ENCODE peak calls at places on chromosomes 3 and 15, in four cellular contexts. Q, N, I and B are unnamed samples.

GRCh38 chr3:87006844-87007439 is 16.0 kb upstream of the VGLL3 start:
- DNase-seq in Q (no peak), N (no peak), I (no peak), B (no peak)

GRCh38 chr3:107679911-107680310 is 157.1 kb downstream of the BBX start:
- DNase-seq in Q (no peak), N (no peak), I (no peak), B (no peak)

GRCh38 chr3:149586871-149587270 is 71.0 kb downstream of the WWTR1 start:
- DNase-seq in N (no peak), Q (no peak), I (no peak), B (no peak)

GRCh38 chr3:197997936-197998335 is 37.9 kb downstream of the LMLN start:
- DNase-seq in I (no peak), N (no peak), Q (no peak), B (no peak)

GRCh38 chr15:96428742-96429141 is 98.2 kb downstream of the NR2F2 start:
- DNase-seq in Q (no peak), N (no peak), I (no peak), B (no peak)

GRCh38 chr3:194572131-194572789 is 61.0 kb downstream of the TMEM44 start:
- DNase-seq in N (peak; percentile 59), I (no peak), Q (no peak), B (no peak)

GRCh38 chr3:7285502-7285901 is 424.6 kb downstream of the GRM7 start:
- DNase-seq in Q (no peak), N (no peak), I (no peak), B (no peak)

GRCh38 chr15:82907350-82907749 is 45.2 kb downstream of the HOMER2 start:
- DNase-seq in I (no peak), N (no peak), Q (no peak), B (no peak)

GRCh38 chr3:124878561-124879394 is 8.4 kb downstream of the ITGB5 start:
- DNase-seq in N (no peak), I (no peak), Q (no peak), B (no peak)

GRCh38 chr3:108510496-108510895 is at the start of gene MYH15:
- DNase-seq in N (no peak), Q (no peak), I (no peak), B (no peak)

GRCh38 chr3:35633332-35634124 is 5.8 kb upstream of the ARPP21 start:
- DNase-seq in I (no peak), N (no peak), Q (no peak), B (no peak)

GRCh38 chr3:37752661-37753055 is 109.0 kb upstream of the CTDSPL start:
- DNase-seq in N (no peak), I (no peak), Q (no peak), B (no peak)

GRCh38 chr15:74127954-74128784 is 2.2 kb upstream of the ISLR2 start:
- DNase-seq in Q (no peak), N (peak; percentile 53), I (no peak), B (no peak)

GRCh38 chr15:90174140-90174891 is 26.8 kb upstream of the SEMA4B start:
- DNase-seq in Q (peak; percentile 92), N (peak; percentile 20), I (no peak), B (peak; percentile 91)

GRCh38 chr15:40108061-40108854 is 421 bp downstream of the BMF start:
- DNase-seq in I (no peak), N (peak; percentile 51), Q (no peak), B (no peak)

GRCh38 chr3:130260821-130261402 is 84.6 kb upstream of the COL6A5 start:
- DNase-seq in N (no peak), Q (no peak), I (no peak), B (no peak)

GRCh38 chr15:51724199-51724598 is 13.3 kb downstream of the LYSMD2 start:
- DNase-seq in I (no peak), Q (no peak), N (no peak), B (no peak)

GRCh38 chr3:100710355-100711198 is 1.3 kb downstream of the TFG start:
- DNase-seq in Q (no peak), I (peak; percentile 50), N (peak; percentile 70), B (no peak)

GRCh38 chr3:172102883-172103310 is 63.5 kb downstream of the FNDC3B start:
- DNase-seq in N (no peak), Q (no peak), I (no peak), B (no peak)

GRCh38 chr15:70406624-70407390 is 309.1 kb upstream of the TLE3 start:
- DNase-seq in I (no peak), N (no peak), Q (no peak), B (no peak)

GRCh38 chr15:77393471-77393840 is 26.4 kb downstream of the PEAK1 start:
- DNase-seq in Q (no peak), N (no peak), I (no peak), B (no peak)

GRCh38 chr15:56608140-56608778 is 125.0 kb downstream of the ZNF280D start:
- DNase-seq in I (no peak), N (no peak), Q (no peak), B (no peak)

GRCh38 chr3:128254066-128254590 is 100.8 kb downstream of the EEFSEC start:
- DNase-seq in I (no peak), N (no peak), Q (no peak), B (no peak)

GRCh38 chr3:136576279-136577009 is 175.7 kb downstream of the STAG1 start:
- DNase-seq in Q (no peak), I (no peak), N (no peak), B (no peak)

GRCh38 chr3:156535162-156535627 is 19.7 kb downstream of the SSR3 start:
- DNase-seq in N (peak; percentile 54), Q (peak; percentile 79), I (no peak), B (no peak)

GRCh38 chr3:77038928-77039605 is 832 bp upstream of the ROBO2 start:
- DNase-seq in N (peak; percentile 59), Q (no peak), I (no peak), B (no peak)

GRCh38 chr3:119018690-119019463 is 15.8 kb downstream of the IGSF11 start:
- DNase-seq in I (no peak), N (no peak), Q (peak; percentile 83), B (peak; percentile 54)

GRCh38 chr15:95922431-95922830 is 408.1 kb upstream of the NR2F2 start:
- DNase-seq in Q (no peak), N (no peak), I (no peak), B (no peak)

GRCh38 chr3:27326211-27326948 is 42.8 kb downstream of the NEK10 start:
- DNase-seq in I (no peak), N (no peak), Q (no peak), B (no peak)

GRCh38 chr3:36923981-36924747 is 20.7 kb downstream of the TRANK1 start:
- DNase-seq in N (peak; percentile 49), Q (no peak), I (no peak), B (no peak)

GRCh38 chr3:28328188-28329151 is 20.1 kb upstream of the ZCWPW2 start:
- DNase-seq in I (no peak), Q (no peak), N (peak; percentile 51), B (no peak)

GRCh38 chr3:197959500-197959890 is 522 bp upstream of the LMLN start:
- DNase-seq in N (no peak), I (no peak), Q (no peak), B (no peak)

GRCh38 chr15:53746101-53746500 is 13.4 kb downstream of the WDR72 start:
- DNase-seq in I (no peak), N (no peak), Q (no peak), B (no peak)

GRCh38 chr3:12328132-12328915 is 39.5 kb downstream of the PPARG start:
- DNase-seq in I (no peak), Q (no peak), N (no peak), B (no peak)

GRCh38 chr3:30646181-30646876 is 39.9 kb downstream of the TGFBR2 start:
- DNase-seq in I (no peak), N (no peak), Q (no peak), B (no peak)

GRCh38 chr3:49689046-49689886 is at the start of the genes MST1 and RNF123:
- DNase-seq in I (peak; percentile 88), N (peak; percentile 95), Q (peak; percentile 80), B (peak; percentile 61)

GRCh38 chr15:89401636-89402252 is 67.1 kb upstream of the POLG start:
- DNase-seq in Q (no peak), N (no peak), I (no peak), B (no peak)

GRCh38 chr3:173109143-173109542 is 31.9 kb downstream of the SPATA16 start:
- DNase-seq in Q (no peak), I (no peak), N (no peak), B (no peak)

GRCh38 chr3:183156266-183156665 is 6.3 kb downstream of the LAMP3 start:
- DNase-seq in Q (no peak), I (no peak), N (no peak), B (no peak)

GRCh38 chr3:51975857-51976549 is 1.1 kb downstream of the ABHD14A start:
- DNase-seq in Q (peak; percentile 93), N (peak; percentile 76), I (no peak), B (peak; percentile 60)

GRCh38 chr3:184174278-184174645 is 393 bp upstream of the AP2M1 start:
- DNase-seq in I (no peak), N (no peak), Q (no peak), B (no peak)
- H3K27ac ChIP-seq in I (no peak overlapping the region), N (peak overlapping the region; percentile 84), Q (peak overlapping the region; percentile 87), B (peak overlapping the region; percentile 40)

DNA sequence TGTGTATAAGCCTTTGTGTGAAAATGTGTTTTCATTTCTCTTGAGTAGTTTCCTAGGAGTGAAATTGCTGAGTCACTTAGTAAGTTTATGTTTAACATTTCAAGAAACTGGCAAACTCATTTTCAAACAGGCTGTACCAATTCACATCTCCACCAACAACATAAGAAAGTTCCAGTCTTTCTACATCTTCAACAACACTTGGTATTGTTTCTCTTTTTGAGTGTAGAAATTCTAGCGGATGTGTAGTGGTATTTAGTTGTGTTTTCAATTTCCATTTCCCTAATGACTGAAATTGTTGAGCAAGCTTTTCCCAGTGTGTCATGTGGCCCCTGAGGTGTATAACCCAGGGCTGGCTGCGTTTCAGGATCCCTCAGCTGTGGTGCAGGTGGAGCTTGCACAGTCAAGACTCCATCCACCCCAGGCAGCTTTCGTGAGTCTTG is 258.5 kb downstream of the PDCD6IP start:
- DNase-seq in N (no peak), Q (no peak), I (no peak), B (no peak)
- H3K27ac ChIP-seq in N (no peak overlapping the region), Q (no peak overlapping the region), I (no peak overlapping the region), B (no peak overlapping the region)

GRCh38 chr3:126211569-126211968 is 31.2 kb upstream of the ALDH1L1 start:
- DNase-seq in N (no peak), Q (no peak), I (no peak), B (no peak)

GRCh38 chr3:126212250-126212628 is 31.9 kb upstream of the ALDH1L1 start:
- DNase-seq in Q (no peak), I (no peak), N (no peak), B (no peak)

GRCh38 chr3:126216416-126216815 is 36.0 kb upstream of the ALDH1L1 start:
- DNase-seq in Q (no peak), N (no peak), I (no peak), B (no peak)

GRCh38 chr3:126212629-126213375 is 32.4 kb upstream of the ALDH1L1 start:
- DNase-seq in I (no peak), Q (no peak), N (peak; percentile 77), B (no peak)

GRCh38 chr3:126213376-126214044 is 33.1 kb upstream of the ALDH1L1 start:
- DNase-seq in Q (no peak), N (peak; percentile 2), I (no peak), B (no peak)
- H3K27ac ChIP-seq in Q (no peak overlapping the region), N (no peak overlapping the region), I (no peak overlapping the region), B (peak overlapping the region; percentile 82)

DNA sequence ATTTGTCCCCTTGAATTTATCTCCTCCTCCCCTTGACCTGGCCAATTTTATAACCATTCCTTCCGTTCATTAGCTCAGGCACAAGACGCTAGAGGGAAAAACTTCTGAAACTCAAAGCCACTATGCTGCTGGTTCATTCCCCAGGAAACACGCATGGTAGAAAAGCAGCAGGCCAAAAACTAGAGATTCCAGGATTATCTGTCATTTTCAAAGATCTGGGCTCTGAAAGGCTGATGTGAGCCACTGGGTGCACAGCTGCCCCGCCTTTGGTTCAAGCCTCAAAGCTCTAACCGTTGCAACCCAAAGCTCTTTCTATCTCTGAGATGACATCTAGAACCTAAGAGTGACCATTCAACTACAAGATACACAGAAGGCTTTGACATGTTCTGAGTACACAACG is 6.1 kb downstream of the ANP32A start:
- DNase-seq in I (no peak), N (no peak), Q (no peak), B (peak; percentile 1)
- H3K27ac ChIP-seq in I (no peak overlapping the region), N (no peak overlapping the region), Q (no peak overlapping the region), B (no peak overlapping the region)